ENCODE peak calls at places on chromosomes 12 and 14, in eight cellular contexts. One of them, this sample, is unnamed.

GRCh38 chr14:76386922-76387782 is 11.2 kb downstream of the ESRRB start:
- DNase-seq in immature natural killer cell: peak; percentile 38
- DNase-seq in A549: peak; percentile 86
- DNase-seq in HFFc6: peak; percentile 45
- DNase-seq in M059J: peak; percentile 57
- DNase-seq in mesenchymal stem cell: peak; percentile 54
- DNase-seq in cerebellum: peak; percentile 50
- DNase-seq in AG08396: peak; percentile 88
- DNase-seq in this sample: peak; percentile 85

GRCh38 chr12:119227292-119227691 is 48.6 kb downstream of the HSPB8 start:
- DNase-seq in mesenchymal stem cell: no peak
- DNase-seq in cerebellum: no peak
- DNase-seq in immature natural killer cell: no peak
- DNase-seq in M059J: peak; percentile 14
- DNase-seq in HFFc6: no peak
- DNase-seq in A549: no peak
- DNase-seq in AG08396: no peak
- DNase-seq in this sample: no peak

GRCh38 chr14:66514206-66514605 is 6.3 kb downstream of the GPHN start:
- DNase-seq in HFFc6: no peak
- DNase-seq in AG08396: no peak
- DNase-seq in M059J: no peak
- DNase-seq in cerebellum: no peak
- DNase-seq in A549: no peak
- DNase-seq in immature natural killer cell: no peak
- DNase-seq in mesenchymal stem cell: peak; percentile 25
- DNase-seq in this sample: no peak

GRCh38 chr14:30573203-30573814 is 14.4 kb downstream of the G2E3 start:
- DNase-seq in M059J: peak; percentile 71
- DNase-seq in cerebellum: no peak
- DNase-seq in mesenchymal stem cell: peak; percentile 83
- DNase-seq in AG08396: no peak
- DNase-seq in A549: no peak
- DNase-seq in HFFc6: peak; percentile 39
- DNase-seq in immature natural killer cell: no peak
- DNase-seq in this sample: no peak

GRCh38 chr14:88189040-88189839 is 133.8 kb downstream of the KCNK10 start:
- DNase-seq in mesenchymal stem cell: peak; percentile 67
- DNase-seq in HFFc6: peak; percentile 83
- DNase-seq in A549: peak; percentile 67
- DNase-seq in M059J: peak; percentile 68
- DNase-seq in AG08396: peak; percentile 81
- DNase-seq in immature natural killer cell: peak; percentile 26
- DNase-seq in cerebellum: peak; percentile 81
- DNase-seq in this sample: peak; percentile 93

GRCh38 chr12:42812086-42812485 is 222.5 kb upstream of the PRICKLE1 start:
- DNase-seq in A549: no peak
- DNase-seq in M059J: peak; percentile 50
- DNase-seq in AG08396: no peak
- DNase-seq in cerebellum: no peak
- DNase-seq in mesenchymal stem cell: no peak
- DNase-seq in HFFc6: no peak
- DNase-seq in immature natural killer cell: no peak
- DNase-seq in this sample: no peak

GRCh38 chr14:59483360-59483759 is 848 bp downstream of the L3HYPDH start:
- DNase-seq in cerebellum: peak; percentile 30
- DNase-seq in AG08396: peak; percentile 34
- DNase-seq in M059J: peak; percentile 78
- DNase-seq in A549: peak; percentile 25
- DNase-seq in HFFc6: peak; percentile 47
- DNase-seq in immature natural killer cell: no peak
- DNase-seq in mesenchymal stem cell: peak; percentile 78
- DNase-seq in this sample: peak; percentile 44

GRCh38 chr12:62654558-62655241 is 188.1 kb downstream of the MON2 start:
- DNase-seq in M059J: no peak
- DNase-seq in HFFc6: no peak
- DNase-seq in mesenchymal stem cell: no peak
- DNase-seq in cerebellum: no peak
- DNase-seq in A549: no peak
- DNase-seq in immature natural killer cell: peak; percentile 11
- DNase-seq in AG08396: no peak
- DNase-seq in this sample: no peak

GRCh38 chr12:102484017-102484731 is 3.8 kb upstream of the IGF1 start:
- DNase-seq in M059J: peak; percentile 46
- DNase-seq in immature natural killer cell: peak; percentile 37
- DNase-seq in AG08396: peak; percentile 66
- DNase-seq in cerebellum: peak; percentile 24
- DNase-seq in A549: peak; percentile 55
- DNase-seq in HFFc6: peak; percentile 10
- DNase-seq in mesenchymal stem cell: peak; percentile 51
- DNase-seq in this sample: peak; percentile 74

GRCh38 chr14:31286456-31287293 is 79.1 kb upstream of the HECTD1 start:
- DNase-seq in cerebellum: no peak
- DNase-seq in M059J: no peak
- DNase-seq in mesenchymal stem cell: no peak
- DNase-seq in immature natural killer cell: no peak
- DNase-seq in AG08396: no peak
- DNase-seq in A549: no peak
- DNase-seq in HFFc6: no peak
- DNase-seq in this sample: peak; percentile 7

GRCh38 chr12:4432878-4433820 is 12.5 kb downstream of the FGF6 start:
- DNase-seq in cerebellum: no peak
- DNase-seq in immature natural killer cell: no peak
- DNase-seq in HFFc6: no peak
- DNase-seq in mesenchymal stem cell: no peak
- DNase-seq in AG08396: no peak
- DNase-seq in A549: no peak
- DNase-seq in M059J: no peak
- DNase-seq in this sample: no peak

GRCh38 chr14:89750909-89751502 is 203.5 kb downstream of the EFCAB11 start:
- DNase-seq in cerebellum: no peak
- DNase-seq in A549: no peak
- DNase-seq in immature natural killer cell: no peak
- DNase-seq in HFFc6: no peak
- DNase-seq in M059J: no peak
- DNase-seq in AG08396: no peak
- DNase-seq in mesenchymal stem cell: no peak
- DNase-seq in this sample: no peak

GRCh38 chr12:49553512-49554088 is 14.3 kb downstream of the MCRS1 start:
- DNase-seq in mesenchymal stem cell: peak; percentile 17
- DNase-seq in A549: peak; percentile 71
- DNase-seq in AG08396: no peak
- DNase-seq in cerebellum: peak; percentile 65
- DNase-seq in immature natural killer cell: no peak
- DNase-seq in M059J: peak; percentile 48
- DNase-seq in HFFc6: peak; percentile 32
- DNase-seq in this sample: peak; percentile 90

GRCh38 chr12:91663331-91663998 is 480.8 kb upstream of the DCN start:
- DNase-seq in A549: no peak
- DNase-seq in immature natural killer cell: no peak
- DNase-seq in AG08396: no peak
- DNase-seq in cerebellum: no peak
- DNase-seq in M059J: no peak
- DNase-seq in mesenchymal stem cell: no peak
- DNase-seq in HFFc6: no peak
- DNase-seq in this sample: no peak

GRCh38 chr14:104843442-104844305 is 21.4 kb upstream of the CEP170B start:
- DNase-seq in M059J: no peak
- DNase-seq in AG08396: peak; percentile 30
- DNase-seq in mesenchymal stem cell: no peak
- DNase-seq in cerebellum: peak; percentile 45
- DNase-seq in immature natural killer cell: no peak
- DNase-seq in HFFc6: no peak
- DNase-seq in A549: no peak
- DNase-seq in this sample: no peak

GRCh38 chr12:7681535-7681934 is 14.0 kb downstream of the GDF3 start:
- DNase-seq in AG08396: no peak
- DNase-seq in cerebellum: no peak
- DNase-seq in M059J: no peak
- DNase-seq in immature natural killer cell: no peak
- DNase-seq in mesenchymal stem cell: no peak
- DNase-seq in HFFc6: no peak
- DNase-seq in A549: no peak
- DNase-seq in this sample: no peak

GRCh38 chr14:82872494-82872893 is 1338.8 kb upstream of the SEL1L start:
- DNase-seq in A549: no peak
- DNase-seq in M059J: no peak
- DNase-seq in AG08396: no peak
- DNase-seq in immature natural killer cell: no peak
- DNase-seq in cerebellum: no peak
- DNase-seq in mesenchymal stem cell: no peak
- DNase-seq in HFFc6: no peak
- DNase-seq in this sample: no peak

GRCh38 chr14:22249775-22250174 is 339.2 kb downstream of the DAD1 start:
- DNase-seq in HFFc6: no peak
- DNase-seq in A549: no peak
- DNase-seq in AG08396: no peak
- DNase-seq in mesenchymal stem cell: no peak
- DNase-seq in immature natural killer cell: no peak
- DNase-seq in cerebellum: no peak
- DNase-seq in M059J: no peak
- DNase-seq in this sample: no peak

GRCh38 chr12:11171953-11172675 is 1.1 kb downstream of the SMIM10L1 start:
- DNase-seq in M059J: peak; percentile 15
- DNase-seq in A549: peak; percentile 10
- DNase-seq in AG08396: peak; percentile 12
- DNase-seq in mesenchymal stem cell: no peak
- DNase-seq in HFFc6: no peak
- DNase-seq in immature natural killer cell: no peak
- DNase-seq in cerebellum: peak; percentile 5
- DNase-seq in this sample: peak; percentile 49

GRCh38 chr12:116385486-116386217 is 108.2 kb upstream of the MED13L start:
- DNase-seq in AG08396: no peak
- DNase-seq in M059J: peak; percentile 27
- DNase-seq in mesenchymal stem cell: no peak
- DNase-seq in A549: no peak
- DNase-seq in HFFc6: no peak
- DNase-seq in immature natural killer cell: no peak
- DNase-seq in cerebellum: no peak
- DNase-seq in this sample: no peak

This sample was measured in NCI-H82.